ENCODE peak calls at places on chromosomes 5 and 9, in six cellular contexts. One of them, this sample, is unnamed.

GRCh38 chr5:131671409-131671808 is 36.4 kb upstream of the RAPGEF6 start:
- DNase-seq in GM23248: peak
- DNase-seq in effector memory CD4-positive, alpha-beta T cell: no peak
- DNase-seq in WERI-Rb-1: no peak
- DNase-seq in cardiac fibroblast: peak
- DNase-seq in aorta: no peak
- DNase-seq in this sample: peak

GRCh38 chr9:77014597-77015263 is 4.7 kb upstream of the FOXB2 start:
- DNase-seq in GM23248: peak
- DNase-seq in effector memory CD4-positive, alpha-beta T cell: no peak
- DNase-seq in WERI-Rb-1: no peak
- DNase-seq in cardiac fibroblast: no peak
- DNase-seq in aorta: no peak
- DNase-seq in this sample: no peak

GRCh38 chr9:125574136-125574877 is 132.7 kb downstream of the MAPKAP1 start:
- DNase-seq in GM23248: no peak
- DNase-seq in effector memory CD4-positive, alpha-beta T cell: no peak
- DNase-seq in WERI-Rb-1: no peak
- DNase-seq in cardiac fibroblast: no peak
- DNase-seq in aorta: no peak
- DNase-seq in this sample: no peak

GRCh38 chr5:98503582-98503981 is 269.9 kb upstream of the RGMB start:
- DNase-seq in GM23248: no peak
- DNase-seq in effector memory CD4-positive, alpha-beta T cell: no peak
- DNase-seq in WERI-Rb-1: no peak
- DNase-seq in cardiac fibroblast: no peak
- DNase-seq in aorta: no peak
- DNase-seq in this sample: no peak

GRCh38 chr9:127918201-127919107 is 1.6 kb upstream of the ST6GALNAC4 start:
- DNase-seq in GM23248: peak
- DNase-seq in effector memory CD4-positive, alpha-beta T cell: no peak
- DNase-seq in WERI-Rb-1: peak
- DNase-seq in cardiac fibroblast: peak
- DNase-seq in aorta: peak
- DNase-seq in this sample: peak

GRCh38 chr5:72015103-72015548 is 92.1 kb upstream of the MAP1B start:
- DNase-seq in GM23248: peak
- DNase-seq in effector memory CD4-positive, alpha-beta T cell: no peak
- DNase-seq in WERI-Rb-1: no peak
- DNase-seq in cardiac fibroblast: peak
- DNase-seq in aorta: peak
- DNase-seq in this sample: peak

GRCh38 chr5:124979174-124979573 is 232.7 kb upstream of the ZNF608 start:
- DNase-seq in GM23248: peak
- DNase-seq in effector memory CD4-positive, alpha-beta T cell: no peak
- DNase-seq in WERI-Rb-1: no peak
- DNase-seq in cardiac fibroblast: no peak
- DNase-seq in aorta: no peak
- DNase-seq in this sample: peak

GRCh38 chr5:32753051-32753450 is 41.9 kb downstream of the NPR3 start:
- DNase-seq in GM23248: peak
- DNase-seq in effector memory CD4-positive, alpha-beta T cell: no peak
- DNase-seq in WERI-Rb-1: no peak
- DNase-seq in cardiac fibroblast: peak
- DNase-seq in aorta: no peak
- DNase-seq in this sample: peak

GRCh38 chr9:82706781-82707180 is 356.2 kb downstream of the RASEF start:
- DNase-seq in GM23248: no peak
- DNase-seq in effector memory CD4-positive, alpha-beta T cell: no peak
- DNase-seq in WERI-Rb-1: no peak
- DNase-seq in cardiac fibroblast: no peak
- DNase-seq in aorta: no peak
- DNase-seq in this sample: no peak

GRCh38 chr5:163460562-163461176 is at the start of gene HMMR:
- DNase-seq in GM23248: peak
- DNase-seq in effector memory CD4-positive, alpha-beta T cell: no peak
- DNase-seq in WERI-Rb-1: peak
- DNase-seq in cardiac fibroblast: peak
- DNase-seq in aorta: no peak
- DNase-seq in this sample: peak

GRCh38 chr5:79107020-79107796 is 4.4 kb upstream of the BHMT start:
- DNase-seq in GM23248: peak
- DNase-seq in effector memory CD4-positive, alpha-beta T cell: no peak
- DNase-seq in WERI-Rb-1: peak
- DNase-seq in cardiac fibroblast: peak
- DNase-seq in aorta: no peak
- DNase-seq in this sample: peak

GRCh38 chr9:20030221-20030620 is 241.4 kb upstream of the SLC24A2 start:
- DNase-seq in GM23248: no peak
- DNase-seq in effector memory CD4-positive, alpha-beta T cell: no peak
- DNase-seq in WERI-Rb-1: no peak
- DNase-seq in cardiac fibroblast: no peak
- DNase-seq in aorta: no peak
- DNase-seq in this sample: no peak

GRCh38 chr5:76818844-76819831 is at the start of gene F2RL1:
- DNase-seq in GM23248: peak
- DNase-seq in effector memory CD4-positive, alpha-beta T cell: peak
- DNase-seq in WERI-Rb-1: peak
- DNase-seq in cardiac fibroblast: peak
- DNase-seq in aorta: peak
- DNase-seq in this sample: peak

GRCh38 chr5:116763987-116764866 is 189.6 kb upstream of the SEMA6A start:
- DNase-seq in GM23248: no peak
- DNase-seq in effector memory CD4-positive, alpha-beta T cell: no peak
- DNase-seq in WERI-Rb-1: no peak
- DNase-seq in cardiac fibroblast: no peak
- DNase-seq in aorta: no peak
- DNase-seq in this sample: no peak

GRCh38 chr5:7436521-7436920 is 40.6 kb downstream of the ADCY2 start:
- DNase-seq in GM23248: no peak
- DNase-seq in effector memory CD4-positive, alpha-beta T cell: no peak
- DNase-seq in WERI-Rb-1: no peak
- DNase-seq in cardiac fibroblast: no peak
- DNase-seq in aorta: no peak
- DNase-seq in this sample: no peak

GRCh38 chr9:111891910-111892499 is 4.6 kb upstream of the UGCG start:
- DNase-seq in GM23248: no peak
- DNase-seq in effector memory CD4-positive, alpha-beta T cell: no peak
- DNase-seq in WERI-Rb-1: no peak
- DNase-seq in cardiac fibroblast: no peak
- DNase-seq in aorta: no peak
- DNase-seq in this sample: peak

GRCh38 chr9:93644397-93645088 is 68.2 kb downstream of the PHF2 start:
- DNase-seq in GM23248: no peak
- DNase-seq in effector memory CD4-positive, alpha-beta T cell: no peak
- DNase-seq in WERI-Rb-1: peak
- DNase-seq in cardiac fibroblast: no peak
- DNase-seq in aorta: peak
- DNase-seq in this sample: no peak

GRCh38 chr5:158770506-158770905 is 329.2 kb downstream of the EBF1 start:
- DNase-seq in GM23248: peak
- DNase-seq in effector memory CD4-positive, alpha-beta T cell: no peak
- DNase-seq in WERI-Rb-1: peak
- DNase-seq in cardiac fibroblast: peak
- DNase-seq in aorta: no peak
- DNase-seq in this sample: peak

GRCh38 chr5:159412284-159413046 is 82.2 kb upstream of the IL12B start:
- DNase-seq in GM23248: no peak
- DNase-seq in effector memory CD4-positive, alpha-beta T cell: peak
- DNase-seq in WERI-Rb-1: no peak
- DNase-seq in cardiac fibroblast: peak
- DNase-seq in aorta: no peak
- DNase-seq in this sample: peak

GRCh38 chr5:117982691-117983090 is 1005.7 kb downstream of the DTWD2 start:
- DNase-seq in GM23248: no peak
- DNase-seq in effector memory CD4-positive, alpha-beta T cell: no peak
- DNase-seq in WERI-Rb-1: peak
- DNase-seq in cardiac fibroblast: peak
- DNase-seq in aorta: no peak
- DNase-seq in this sample: no peak

GRCh38 chr9:121861501-121862180 is 210.2 kb downstream of the DAB2IP start:
- DNase-seq in GM23248: peak
- DNase-seq in effector memory CD4-positive, alpha-beta T cell: no peak
- DNase-seq in WERI-Rb-1: peak
- DNase-seq in cardiac fibroblast: no peak
- DNase-seq in aorta: no peak
- DNase-seq in this sample: peak

GRCh38 chr5:172188033-172188892 is at the start of gene STK10:
- DNase-seq in GM23248: peak
- DNase-seq in effector memory CD4-positive, alpha-beta T cell: peak
- DNase-seq in WERI-Rb-1: peak
- DNase-seq in cardiac fibroblast: peak
- DNase-seq in aorta: peak
- DNase-seq in this sample: peak

GRCh38 chr5:150239099-150239793 is 49.4 kb downstream of the SLC6A7 start:
- DNase-seq in GM23248: no peak
- DNase-seq in effector memory CD4-positive, alpha-beta T cell: no peak
- DNase-seq in WERI-Rb-1: no peak
- DNase-seq in cardiac fibroblast: no peak
- DNase-seq in aorta: no peak
- DNase-seq in this sample: no peak

GRCh38 chr9:78234810-78235209 is 1.1 kb upstream of the CEP78 start:
- DNase-seq in GM23248: peak
- DNase-seq in effector memory CD4-positive, alpha-beta T cell: no peak
- DNase-seq in WERI-Rb-1: no peak
- DNase-seq in cardiac fibroblast: peak
- DNase-seq in aorta: no peak
- DNase-seq in this sample: peak

GRCh38 chr9:109640232-109641078 is 139.5 kb upstream of the PALM2AKAP2 start:
- DNase-seq in GM23248: peak
- DNase-seq in effector memory CD4-positive, alpha-beta T cell: no peak
- DNase-seq in WERI-Rb-1: peak
- DNase-seq in cardiac fibroblast: peak
- DNase-seq in aorta: peak
- DNase-seq in this sample: peak

GRCh38 chr9:136667940-136668760 is 5.4 kb downstream of the EGFL7 start:
- DNase-seq in GM23248: no peak
- DNase-seq in effector memory CD4-positive, alpha-beta T cell: no peak
- DNase-seq in WERI-Rb-1: no peak
- DNase-seq in cardiac fibroblast: no peak
- DNase-seq in aorta: no peak
- DNase-seq in this sample: no peak
- H3K4me3 ChIP-seq in GM23248: no peak
- H3K4me3 ChIP-seq in effector memory CD4-positive, alpha-beta T cell: no peak
- H3K4me3 ChIP-seq in WERI-Rb-1: no peak
- H3K4me3 ChIP-seq in cardiac fibroblast: no peak
- H3K4me3 ChIP-seq in aorta: no peak
- H3K4me3 ChIP-seq in this sample: no peak

GRCh38 chr5:107941036-107941435 is 270.3 kb upstream of the EFNA5 start:
- DNase-seq in GM23248: no peak
- DNase-seq in effector memory CD4-positive, alpha-beta T cell: no peak
- DNase-seq in WERI-Rb-1: no peak
- DNase-seq in cardiac fibroblast: no peak
- DNase-seq in aorta: no peak
- DNase-seq in this sample: no peak
- H3K4me3 ChIP-seq in GM23248: no peak
- H3K4me3 ChIP-seq in effector memory CD4-positive, alpha-beta T cell: no peak
- H3K4me3 ChIP-seq in WERI-Rb-1: no peak
- H3K4me3 ChIP-seq in cardiac fibroblast: no peak
- H3K4me3 ChIP-seq in aorta: no peak
- H3K4me3 ChIP-seq in this sample: no peak

GRCh38 chr5:57955506-57955905 is 472.9 kb upstream of the ACTBL2 start:
- DNase-seq in GM23248: no peak
- DNase-seq in effector memory CD4-positive, alpha-beta T cell: no peak
- DNase-seq in WERI-Rb-1: no peak
- DNase-seq in cardiac fibroblast: no peak
- DNase-seq in aorta: no peak
- DNase-seq in this sample: no peak

GRCh38 chr5:57950616-57951228 is 468.1 kb upstream of the ACTBL2 start:
- DNase-seq in GM23248: no peak
- DNase-seq in effector memory CD4-positive, alpha-beta T cell: no peak
- DNase-seq in WERI-Rb-1: no peak
- DNase-seq in cardiac fibroblast: no peak
- DNase-seq in aorta: no peak
- DNase-seq in this sample: no peak

GRCh38 chr5:57953830-57954229 is 471.2 kb upstream of the ACTBL2 start:
- DNase-seq in GM23248: no peak
- DNase-seq in effector memory CD4-positive, alpha-beta T cell: no peak
- DNase-seq in WERI-Rb-1: no peak
- DNase-seq in cardiac fibroblast: no peak
- DNase-seq in aorta: no peak
- DNase-seq in this sample: no peak

GRCh38 chr5:57960569-57960968 is 478.0 kb upstream of the ACTBL2 start:
- DNase-seq in GM23248: no peak
- DNase-seq in effector memory CD4-positive, alpha-beta T cell: no peak
- DNase-seq in WERI-Rb-1: no peak
- DNase-seq in cardiac fibroblast: no peak
- DNase-seq in aorta: no peak
- DNase-seq in this sample: no peak

GRCh38 chr5:57956606-57957005 is 474.0 kb upstream of the ACTBL2 start:
- DNase-seq in GM23248: no peak
- DNase-seq in effector memory CD4-positive, alpha-beta T cell: no peak
- DNase-seq in WERI-Rb-1: no peak
- DNase-seq in cardiac fibroblast: no peak
- DNase-seq in aorta: no peak
- DNase-seq in this sample: no peak
- H3K4me3 ChIP-seq in GM23248: no peak
- H3K4me3 ChIP-seq in effector memory CD4-positive, alpha-beta T cell: no peak
- H3K4me3 ChIP-seq in WERI-Rb-1: no peak
- H3K4me3 ChIP-seq in cardiac fibroblast: no peak
- H3K4me3 ChIP-seq in aorta: no peak
- H3K4me3 ChIP-seq in this sample: no peak

GRCh38 chr5:84605246-84605645 is 220.6 kb upstream of the EDIL3 start:
- DNase-seq in GM23248: no peak
- DNase-seq in effector memory CD4-positive, alpha-beta T cell: no peak
- DNase-seq in WERI-Rb-1: no peak
- DNase-seq in cardiac fibroblast: no peak
- DNase-seq in aorta: no peak
- DNase-seq in this sample: no peak
- H3K4me3 ChIP-seq in GM23248: no peak
- H3K4me3 ChIP-seq in effector memory CD4-positive, alpha-beta T cell: no peak
- H3K4me3 ChIP-seq in WERI-Rb-1: no peak
- H3K4me3 ChIP-seq in cardiac fibroblast: no peak
- H3K4me3 ChIP-seq in aorta: no peak
- H3K4me3 ChIP-seq in this sample: no peak

GRCh38 chr5:10595678-10596309 is 31.9 kb downstream of the ANKRD33B start:
- DNase-seq in GM23248: peak
- DNase-seq in effector memory CD4-positive, alpha-beta T cell: no peak
- DNase-seq in WERI-Rb-1: no peak
- DNase-seq in cardiac fibroblast: peak
- DNase-seq in aorta: no peak
- DNase-seq in this sample: peak
- H3K4me3 ChIP-seq in GM23248: peak
- H3K4me3 ChIP-seq in effector memory CD4-positive, alpha-beta T cell: peak
- H3K4me3 ChIP-seq in WERI-Rb-1: no peak
- H3K4me3 ChIP-seq in cardiac fibroblast: no peak
- H3K4me3 ChIP-seq in aorta: no peak
- H3K4me3 ChIP-seq in this sample: peak

GRCh38 chr5:135833961-135834638 is 363 bp upstream of the SLC25A48 start:
- DNase-seq in GM23248: no peak
- DNase-seq in effector memory CD4-positive, alpha-beta T cell: no peak
- DNase-seq in WERI-Rb-1: no peak
- DNase-seq in cardiac fibroblast: no peak
- DNase-seq in aorta: no peak
- DNase-seq in this sample: peak
- H3K4me3 ChIP-seq in GM23248: peak
- H3K4me3 ChIP-seq in effector memory CD4-positive, alpha-beta T cell: no peak
- H3K4me3 ChIP-seq in WERI-Rb-1: peak
- H3K4me3 ChIP-seq in cardiac fibroblast: peak
- H3K4me3 ChIP-seq in aorta: no peak
- H3K4me3 ChIP-seq in this sample: no peak

GRCh38 chr9:136284951-136285350 is 18.9 kb downstream of the CCDC187 start:
- DNase-seq in GM23248: no peak
- DNase-seq in effector memory CD4-positive, alpha-beta T cell: no peak
- DNase-seq in WERI-Rb-1: no peak
- DNase-seq in cardiac fibroblast: no peak
- DNase-seq in aorta: no peak
- DNase-seq in this sample: no peak
- H3K4me3 ChIP-seq in GM23248: no peak
- H3K4me3 ChIP-seq in effector memory CD4-positive, alpha-beta T cell: no peak
- H3K4me3 ChIP-seq in WERI-Rb-1: no peak
- H3K4me3 ChIP-seq in cardiac fibroblast: no peak
- H3K4me3 ChIP-seq in aorta: no peak
- H3K4me3 ChIP-seq in this sample: no peak

This sample was measured in fibroblast of villous mesenchyme.